ENCODE peak calls at places on chromosome 16, in four cellular contexts. Y is pancreas; T is naive thymus-derived CD4-positive, alpha-beta T cell; X is fibroblast of lung. H is an unnamed sample.

GRCh38 chr16:66649636-66650205 is 45.2 kb downstream of the CMTM3 start:
- DNase-seq in Y (no peak), X (no peak), T (no peak), H (no peak)

GRCh38 chr16:68458101-68458500 is 9.8 kb upstream of the SMPD3 start:
- DNase-seq in X (no peak), T (no peak), Y (no peak), H (no peak)

GRCh38 chr16:67844441-67844840 is 2.3 kb upstream of the NUTF2 start:
- DNase-seq in Y (no peak), X (no peak), T (no peak), H (peak)

GRCh38 chr16:16045879-16046278 is 96.5 kb downstream of the ABCC1 start:
- DNase-seq in Y (no peak), T (no peak), X (no peak), H (no peak)

GRCh38 chr16:26454102-26454501 is 612.6 kb upstream of the C16orf82 start:
- DNase-seq in X (no peak), Y (no peak), T (no peak), H (no peak)

GRCh38 chr16:24850289-24850931 is 4.6 kb downstream of the SLC5A11 start:
- DNase-seq in Y (no peak), T (no peak), X (peak), H (peak)

GRCh38 chr16:67714522-67714921 is 4.6 kb downstream of the GFOD2 start:
- DNase-seq in Y (no peak), X (no peak), T (no peak), H (no peak)

GRCh38 chr16:27951752-27952151 is 111.8 kb downstream of the GSG1L start:
- DNase-seq in X (no peak), T (no peak), Y (no peak), H (no peak)

GRCh38 chr16:57108432-57108831 is 16.0 kb downstream of the CPNE2 start:
- DNase-seq in X (no peak), Y (no peak), T (no peak), H (no peak)

GRCh38 chr16:83137326-83137770 is 510.6 kb downstream of the CDH13 start:
- DNase-seq in T (no peak), X (peak), Y (no peak), H (peak)

GRCh38 chr16:10322723-10323527 is 62.9 kb upstream of the ATF7IP2 start:
- DNase-seq in X (no peak), Y (no peak), T (no peak), H (no peak)

GRCh38 chr16:10583269-10583668 is 2.9 kb upstream of the EMP2 start:
- DNase-seq in T (no peak), X (no peak), Y (no peak), H (no peak)

GRCh38 chr16:20849587-20850390 is 43.5 kb downstream of the REXO5 start:
- DNase-seq in X (peak), Y (no peak), T (peak), H (peak)

GRCh38 chr16:21653571-21653970 is 1.2 kb upstream of the IGSF6 start:
- DNase-seq in X (no peak), Y (peak), T (no peak), H (no peak)

GRCh38 chr16:71807905-71808592 is 585 bp downstream of the AP1G1 start:
- DNase-seq in Y (no peak), X (peak), T (no peak), H (no peak)

GRCh38 chr16:27820646-27821345 is 242.7 kb downstream of the GSG1L start:
- DNase-seq in T (no peak), X (no peak), Y (no peak), H (no peak)

GRCh38 chr16:82033006-82033405 is 2.0 kb upstream of the HSD17B2 start:
- DNase-seq in Y (peak), X (no peak), T (no peak), H (no peak)

GRCh38 chr16:30805056-30805369 is 18.0 kb upstream of the ZNF629 start:
- DNase-seq in Y (peak), X (no peak), T (peak), H (peak)

GRCh38 chr16:82533161-82533560 is 93.6 kb upstream of the CDH13 start:
- DNase-seq in X (no peak), T (no peak), Y (no peak), H (no peak)

GRCh38 chr16:70018254-70018653 is 67.1 kb downstream of the CLEC18A start:
- DNase-seq in T (peak), Y (no peak), X (no peak), H (peak)

GRCh38 chr16:31141489-31142108 is 6.1 kb upstream of the PRSS8 start:
- DNase-seq in Y (peak), X (no peak), T (no peak), H (no peak)

GRCh38 chr16:84252214-84252613 is 12.4 kb upstream of the KCNG4 start:
- DNase-seq in Y (no peak), X (no peak), T (no peak), H (no peak)

GRCh38 chr16:67694611-67695010 is 24.5 kb downstream of the GFOD2 start:
- DNase-seq in Y (no peak), X (no peak), T (no peak), H (no peak)

GRCh38 chr16:70664325-70665112 is 18.2 kb downstream of the IL34 start:
- DNase-seq in X (no peak), T (no peak), Y (peak), H (no peak)

GRCh38 chr16:48558269-48558915 is 51.6 kb downstream of the N4BP1 start:
- DNase-seq in T (no peak), X (peak), Y (no peak), H (peak)

GRCh38 chr16:14050297-14051027 is 20.7 kb upstream of the MRTFB start:
- DNase-seq in T (no peak), X (no peak), Y (no peak), H (peak)
- H3K4me3 ChIP-seq in T (no peak), X (no peak), Y (no peak), H (no peak)

DNA sequence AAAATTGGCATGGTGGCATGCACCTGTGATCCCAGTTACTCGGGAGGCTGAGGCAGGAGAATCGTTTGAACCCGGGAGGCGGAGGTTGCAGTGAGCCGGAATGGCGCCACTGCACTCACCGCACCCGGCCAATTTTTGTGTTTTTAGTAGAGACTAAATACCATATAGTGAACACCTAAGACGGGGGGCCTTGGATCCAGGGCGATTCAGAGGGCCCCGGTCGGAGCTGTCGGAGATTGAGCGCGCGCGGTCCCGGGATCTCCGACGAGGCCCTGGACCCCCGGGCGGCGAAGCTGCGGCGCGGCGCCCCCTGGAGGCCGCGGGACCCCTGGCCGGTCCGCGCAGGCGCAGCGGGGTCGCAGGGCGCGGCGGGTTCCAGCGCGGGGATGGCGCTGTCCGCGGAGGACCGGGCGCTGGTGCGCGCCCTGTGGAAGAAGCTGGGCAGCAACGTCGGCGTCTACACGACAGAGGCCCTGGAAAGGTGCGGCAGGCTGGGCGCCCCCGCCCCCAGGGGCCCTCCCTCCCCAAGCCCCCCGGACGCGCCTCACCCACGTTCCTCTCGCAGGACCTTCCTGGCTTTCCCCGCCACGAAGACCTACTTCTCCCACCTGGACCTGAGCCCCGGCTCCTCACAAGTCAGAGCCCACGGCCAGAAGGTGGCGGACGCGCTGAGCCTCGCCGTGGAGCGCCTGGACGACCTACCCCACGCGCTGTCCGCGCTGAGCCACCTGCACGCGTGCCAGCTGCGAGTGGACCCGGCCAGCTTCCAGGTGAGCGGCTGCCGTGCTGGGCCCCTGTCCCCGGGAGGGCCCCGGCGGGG is at the start of gene HBQ1:
- DNase-seq in Y (peak), T (no peak), X (no peak), H (peak)
- H3K4me3 ChIP-seq in Y (no peak), T (peak), X (peak), H (peak)

DNA sequence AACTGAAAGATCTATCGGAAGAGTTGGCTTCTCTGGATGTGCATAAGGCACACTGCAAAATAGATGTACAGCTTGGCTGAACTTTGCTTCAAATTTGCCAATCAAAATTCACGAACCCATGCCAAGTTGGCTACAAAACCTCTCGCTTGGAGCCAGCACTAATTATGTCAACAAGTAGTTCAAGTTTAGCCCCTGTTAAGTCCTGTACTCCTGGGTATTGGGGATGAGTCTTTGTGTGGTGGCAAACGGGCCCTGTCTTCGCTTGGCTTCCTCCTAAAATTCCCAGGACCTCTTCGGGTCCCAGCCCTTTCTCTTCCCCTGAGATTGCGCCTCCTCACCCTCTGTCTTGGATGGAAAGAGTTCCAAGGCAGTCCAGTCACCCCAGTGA is 718.0 kb downstream of the WWOX start:
- DNase-seq in T (no peak), Y (no peak), X (no peak), H (no peak)
- H3K4me3 ChIP-seq in T (no peak), Y (no peak), X (no peak), H (no peak)

GRCh38 chr16:5580772-5581171 is 483.2 kb upstream of the EEF2KMT start:
- DNase-seq in X (no peak), Y (no peak), T (no peak), H (no peak)
- H3K4me3 ChIP-seq in X (no peak), Y (no peak), T (no peak), H (no peak)

DNA sequence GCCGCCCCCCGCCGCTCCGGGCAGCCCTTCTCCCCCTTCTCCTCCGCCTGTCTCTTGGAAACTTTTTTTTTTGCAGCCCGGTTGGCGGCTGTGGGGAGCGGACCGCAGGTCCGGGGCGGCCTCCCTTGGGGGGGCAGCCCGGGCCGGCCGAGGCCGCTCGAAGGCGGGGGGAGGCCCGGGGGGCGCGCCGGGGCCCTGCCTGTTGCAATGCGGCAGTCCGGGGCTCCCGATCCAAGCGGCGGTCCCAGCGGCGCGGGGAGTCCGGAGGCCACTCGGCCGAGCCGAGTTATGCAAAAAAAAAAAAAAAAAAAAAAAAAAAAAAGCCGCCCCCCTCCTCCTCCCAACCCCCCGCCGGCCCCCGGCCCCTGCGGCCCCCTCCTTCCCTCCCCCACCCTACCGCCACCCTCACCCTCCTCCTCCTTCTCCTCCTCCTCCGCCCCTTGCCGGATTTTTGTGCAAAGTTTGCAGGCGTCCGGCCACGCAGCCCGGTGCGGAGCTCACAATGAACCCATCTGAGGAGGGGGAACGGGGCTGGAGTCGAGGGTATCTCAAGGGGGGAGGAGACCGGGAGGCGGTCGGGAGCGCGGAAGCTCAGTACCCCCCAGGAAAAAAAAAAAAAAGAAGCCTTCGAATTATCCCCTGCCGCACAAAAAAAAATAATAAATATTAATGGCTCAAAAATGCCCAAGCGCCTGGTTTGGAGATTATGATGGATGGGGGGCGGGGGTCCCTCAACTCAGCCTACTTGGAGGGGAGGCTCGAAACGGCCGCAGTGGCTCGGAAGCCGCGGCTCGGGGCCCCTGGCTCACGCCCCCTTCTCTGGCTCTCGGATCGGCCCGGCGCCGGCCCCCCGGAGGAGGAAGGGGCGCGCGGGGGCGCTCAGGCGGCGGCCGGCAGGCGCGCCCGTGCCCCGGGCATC is at the start of gene ZNF423:
- DNase-seq in Y (peak), X (no peak), T (no peak), H (peak)
- H3K4me3 ChIP-seq in Y (peak), X (peak), T (no peak), H (peak)

GRCh38 chr16:4017807-4018206 is 98.4 kb downstream of the ADCY9 start:
- DNase-seq in T (no peak), Y (no peak), X (no peak), H (no peak)

GRCh38 chr16:4015991-4016325 is 100.3 kb downstream of the ADCY9 start:
- DNase-seq in X (no peak), Y (no peak), T (no peak), H (no peak)

GRCh38 chr16:4011940-4012629 is 104.2 kb downstream of the ADCY9 start:
- DNase-seq in Y (no peak), X (no peak), T (no peak), H (no peak)

GRCh38 chr16:4016648-4017047 is 99.6 kb downstream of the ADCY9 start:
- DNase-seq in X (peak), T (no peak), Y (no peak), H (peak)

DNA sequence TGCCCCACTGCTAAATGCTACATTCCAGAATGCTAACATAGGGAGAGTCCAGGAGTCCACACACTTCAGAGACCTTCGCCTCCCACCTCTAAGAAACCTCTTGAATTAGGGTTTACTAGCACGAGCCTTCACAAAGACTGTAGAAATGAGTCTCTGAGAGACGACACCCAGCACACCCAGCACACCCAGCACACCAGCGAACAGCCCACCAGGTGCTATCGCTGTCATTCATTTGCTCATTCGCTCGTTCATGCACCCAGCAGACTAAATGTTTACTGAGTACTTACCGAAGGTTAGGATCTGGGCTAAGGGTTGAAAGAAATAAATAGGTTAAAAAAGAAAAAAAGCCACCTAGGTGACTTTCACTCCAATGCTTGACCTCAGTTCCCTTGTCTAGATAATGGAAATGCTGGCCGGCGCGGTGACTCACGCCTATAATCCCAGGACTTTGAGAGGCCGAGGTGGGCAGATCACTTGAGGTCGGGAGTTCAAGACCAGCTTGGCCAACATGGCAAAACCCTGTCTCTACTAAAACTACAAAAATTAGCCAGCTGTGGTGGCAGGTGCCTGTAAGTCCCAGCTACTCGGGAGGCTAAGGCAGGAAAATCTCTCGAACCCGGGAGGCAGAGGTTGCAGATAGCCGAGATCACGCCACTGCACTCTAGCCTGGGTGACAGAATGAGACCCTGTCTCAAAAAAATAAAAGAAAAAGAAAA is 100.8 kb downstream of the ADCY9 start:
- DNase-seq in X (no peak), T (no peak), Y (no peak), H (no peak)
- H3K4me3 ChIP-seq in X (no peak), T (no peak), Y (no peak), H (no peak)

GRCh38 chr16:2184962-2185361 is 11.4 kb downstream of the CASKIN1 start:
- DNase-seq in Y (no peak), T (no peak), X (no peak), H (no peak)
- H3K4me3 ChIP-seq in Y (no peak), T (no peak), X (no peak), H (no peak)

GRCh38 chr16:55510185-55510805 is 1.4 kb downstream of the LPCAT2 start:
- DNase-seq in X (no peak), T (no peak), Y (no peak), H (no peak)
- H3K4me3 ChIP-seq in X (peak), T (no peak), Y (no peak), H (peak)

H was measured in fibroblast of pulmonary artery.